ENCODE peak calls at places on chromosomes 4 and X, in four cellular contexts. M, T, S and H are unnamed samples.

GRCh38 chr4:38314663-38315062 is 349.3 kb upstream of the KLF3 start:
- DNase-seq in M (no peak), T (no peak), S (peak; percentile 65), H (no peak)

GRCh38 chrX:151151668-151152267 is 24.6 kb upstream of the GPR50 start:
- DNase-seq in M (peak; percentile 64), T (no peak), S (peak; percentile 63), H (no peak)

GRCh38 chr4:145541266-145541770 is 59.7 kb downstream of the SMAD1 start:
- DNase-seq in M (no peak), T (no peak), S (no peak), H (no peak)

GRCh38 chr4:59248313-59248712 is 1951.8 kb upstream of the ADGRL3 start:
- DNase-seq in M (no peak), T (no peak), S (no peak), H (no peak)

GRCh38 chrX:132401935-132402334 is 86.9 kb downstream of the MBNL3 start:
- DNase-seq in M (no peak), T (no peak), S (no peak), H (no peak)

GRCh38 chrX:23292979-23293651 is 41.5 kb upstream of the PTCHD1 start:
- DNase-seq in M (no peak), T (peak; percentile 15), S (no peak), H (no peak)

GRCh38 chrX:38038501-38038900 is 32.1 kb downstream of the SYTL5 start:
- DNase-seq in M (no peak), T (no peak), S (no peak), H (no peak)

GRCh38 chr4:1377606-1378261 is 28.5 kb downstream of the NKX1-1 start:
- DNase-seq in M (no peak), T (peak; percentile 10), S (no peak), H (no peak)

GRCh38 chr4:99395595-99396364 is 39.4 kb downstream of the ADH7 start:
- DNase-seq in M (no peak), T (no peak), S (no peak), H (no peak)